ENCODE peak calls at places on chromosome 19, in nine cellular contexts. O is body of pancreas, J is K562, D is uterus, Y is Peyer's patch, B is IMR-90, H is HepG2, P is suprapubic skin, U is tibial nerve. Q is an unnamed sample. For H3K4me1, the result is how much of the 10 kb centered on the place peaks cover.

GRCh38 chr19:16415806-16416205 is 56.0 kb downstream of the EPS15L1 start:
- DNase-seq in Y (no peak), B (no peak), P (no peak), H (no peak), U (no peak), J (no peak), D (no peak), O (no peak), Q (no peak)

GRCh38 chr19:4144666-4145261 is 8.7 kb upstream of the CREB3L3 start:
- DNase-seq in P (no peak), H (no peak), J (peak), O (no peak), D (no peak), Y (peak), U (no peak), B (peak), Q (no peak)

GRCh38 chr19:57152921-57153320 is 7.9 kb upstream of the ZIM3 start:
- DNase-seq in O (no peak), P (no peak), H (no peak), D (no peak), B (no peak), U (no peak), J (no peak), Y (no peak), Q (no peak)

GRCh38 chr19:18839465-18840287 is 7.9 kb downstream of the UPF1 start:
- DNase-seq in J (no peak), P (no peak), U (no peak), H (peak), Y (no peak), D (no peak), O (no peak), B (no peak), Q (peak)

GRCh38 chr19:29504454-29504853 is 21.3 kb upstream of the VSTM2B start:
- DNase-seq in D (no peak), B (no peak), O (no peak), Y (no peak), P (no peak), H (no peak), J (no peak), U (no peak), Q (no peak)

GRCh38 chr19:46904114-46905060 is 43.6 kb downstream of the ARHGAP35 start:
- DNase-seq in B (peak), H (no peak), O (no peak), U (no peak), D (peak), J (no peak), P (no peak), Y (no peak), Q (no peak)

GRCh38 chr19:55088543-55089265 is 13.0 kb downstream of the EPS8L1 start:
- DNase-seq in Y (peak), U (peak), B (peak), P (no peak), J (peak), D (peak), H (peak), O (peak), Q (peak)

GRCh38 chr19:14333101-14333871 is 48.0 kb upstream of the ADGRE5 start:
- DNase-seq in Y (peak), P (no peak), H (no peak), J (no peak), D (no peak), U (no peak), O (no peak), B (no peak), Q (no peak)

GRCh38 chr19:8988204-8988603 is 22.0 kb downstream of the MUC16 start:
- DNase-seq in H (no peak), O (no peak), U (no peak), D (no peak), Y (no peak), P (no peak), B (no peak), J (peak), Q (no peak)

GRCh38 chr19:55053735-55054134 is 9.2 kb downstream of the RDH13 start:
- DNase-seq in U (no peak), B (no peak), O (no peak), Y (no peak), D (no peak), P (no peak), H (no peak), J (no peak), Q (no peak)

GRCh38 chr19:1284293-1284978 is 1.2 kb upstream of the EFNA2 start:
- DNase-seq in U (no peak), O (no peak), P (no peak), H (no peak), J (no peak), D (no peak), Y (peak), B (no peak), Q (no peak)

GRCh38 chr19:16076958-16077611 is 790 bp downstream of the TPM4 start:
- DNase-seq in J (peak), O (peak), Y (peak), P (peak), U (peak), D (no peak), H (no peak), B (no peak), Q (peak)

GRCh38 chr19:50328257-50329145 is 676 bp downstream of the KCNC3 start:
- DNase-seq in O (peak), Y (peak), U (no peak), D (no peak), B (no peak), P (no peak), H (no peak), J (peak), Q (peak)

GRCh38 chr19:50325310-50326100 is 3.7 kb downstream of the KCNC3 start:
- DNase-seq in P (no peak), U (no peak), H (peak), D (no peak), J (peak), Y (peak), O (peak), B (peak), Q (peak)

GRCh38 chr19:50326101-50326664 is 3.0 kb downstream of the KCNC3 start:
- DNase-seq in D (no peak), O (no peak), Y (peak), J (no peak), P (no peak), B (no peak), H (no peak), U (no peak), Q (no peak)

GRCh38 chr19:50327461-50328256 is 1.5 kb downstream of the KCNC3 start:
- DNase-seq in U (no peak), Y (no peak), O (no peak), H (no peak), J (no peak), D (no peak), P (no peak), B (no peak), Q (no peak)

GRCh38 chr19:50327013-50327412 is 2.2 kb downstream of the KCNC3 start:
- DNase-seq in J (no peak), P (no peak), H (no peak), D (no peak), U (no peak), B (no peak), Y (no peak), O (no peak), Q (no peak)
- TF ChIP-seq POLR2A in J (no peak), P (no peak), H (no peak), D (no peak), U (no peak), B (no peak), Y (no peak), O (no peak), Q (no peak)

DNA sequence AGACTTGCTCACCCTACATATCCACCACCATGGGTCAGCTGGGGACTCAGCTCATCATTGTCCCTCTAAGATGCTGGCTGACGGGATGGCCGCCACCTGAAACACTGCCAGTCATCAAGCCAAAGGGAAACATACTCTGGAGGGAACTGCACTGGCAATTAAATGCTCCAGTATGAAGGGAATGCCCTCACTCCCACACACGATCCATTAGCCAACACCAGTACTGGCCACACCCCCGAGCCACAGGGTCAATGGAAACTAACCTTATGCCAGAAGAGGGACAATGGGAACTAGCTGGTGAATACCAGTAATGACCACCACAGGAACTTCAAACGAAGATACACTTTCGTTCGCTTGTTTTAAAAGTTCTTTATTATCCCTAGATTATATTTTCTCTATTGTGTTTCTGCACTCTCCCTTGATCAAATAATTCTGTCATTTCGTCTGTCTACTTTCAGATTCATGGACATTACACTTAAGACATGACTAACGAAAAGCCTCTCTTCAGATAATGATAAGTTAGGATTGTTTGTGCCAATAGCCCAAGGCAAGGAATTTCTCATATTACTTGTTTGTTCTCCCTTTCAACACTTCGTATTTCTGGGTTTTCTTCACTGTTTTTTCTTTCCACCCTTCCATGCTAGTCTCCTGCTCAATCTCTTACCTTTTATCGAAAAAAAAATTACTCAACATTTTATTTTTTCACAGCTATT is 1.7 kb upstream of the ZNF507 start:
- DNase-seq in D (no peak), P (no peak), Y (no peak), O (no peak), J (no peak), U (no peak), B (no peak), H (peak), Q (no peak)
- H3K27ac ChIP-seq in D (no peak), P (no peak), Y (no peak), O (no peak), J (no peak), U (no peak), B (no peak), H (no peak), Q (no peak)

GRCh38 chr19:45097776-45098520 is 5.0 kb downstream of the PPP1R37 start:
- DNase-seq in O (no peak), J (peak), U (no peak), B (peak), D (peak), H (peak), P (no peak), Y (peak), Q (no peak)
- H3K4me1 ChIP-seq in O (half or more), J (under half), U (under half), B (under half), D (under half), H (half or more), P (half or more), Y (under half), Q (under half)

DNA sequence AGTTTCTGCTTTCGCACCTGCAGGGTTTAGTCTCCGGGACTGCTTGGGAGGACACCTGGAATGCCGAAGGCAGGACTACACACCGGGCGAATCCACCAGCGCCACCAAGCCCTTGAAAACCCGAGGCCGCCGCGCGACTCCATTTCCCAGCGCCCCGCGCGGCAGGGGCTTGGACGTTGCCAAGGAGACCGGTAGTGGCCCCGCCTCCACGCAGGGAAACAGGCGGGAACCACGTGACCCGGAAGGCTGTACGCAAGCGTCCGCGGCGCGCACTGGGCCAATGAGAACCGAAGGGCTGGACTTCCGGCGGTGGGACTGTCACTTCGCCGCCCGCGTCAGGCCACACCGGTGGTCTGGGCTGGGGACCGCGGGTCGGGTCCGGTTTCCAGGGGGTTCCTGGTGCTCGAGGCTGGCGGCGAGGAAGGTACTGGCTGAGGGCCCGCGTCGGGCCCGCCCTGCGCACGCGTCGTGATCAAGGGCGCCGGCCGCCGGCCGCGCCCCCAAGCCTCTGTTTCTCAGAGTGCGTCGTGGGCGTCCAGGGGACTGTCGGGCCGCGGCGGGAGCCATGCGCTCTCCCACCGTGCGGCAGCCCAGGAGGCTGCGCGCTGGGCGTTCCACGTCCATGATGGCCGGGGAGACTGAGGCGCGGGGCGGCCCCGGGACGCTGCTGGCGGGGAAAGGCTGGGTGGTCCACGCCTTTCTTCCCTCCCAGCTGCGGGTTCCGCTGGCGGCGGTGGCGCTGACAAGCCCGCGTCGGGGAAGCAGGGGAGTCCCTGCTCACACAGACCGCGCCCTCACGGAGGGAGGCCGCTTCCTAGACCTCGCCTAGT is at the start of gene ZNF324:
- DNase-seq in U (peak), O (peak), H (peak), J (peak), P (peak), D (peak), Y (peak), B (peak), Q (peak)
- TF ChIP-seq POLR2A in U (no peak), O (peak), H (peak), J (peak), P (peak), D (peak), Y (peak), B (peak), Q (peak)

GRCh38 chr19:6164906-6165531 is 29.6 kb downstream of the ACSBG2 start:
- DNase-seq in Y (no peak), H (no peak), U (no peak), O (no peak), D (no peak), P (peak), J (no peak), B (no peak), Q (no peak)
- H3K27ac ChIP-seq in Y (no peak), H (no peak), U (no peak), O (no peak), D (no peak), P (no peak), J (no peak), B (no peak), Q (no peak)